ENCODE peak calls at places on chromosomes 13 and 19, in four cellular contexts. R is HepG2, B is H1, X is K562. U is an unnamed sample.

GRCh38 chr19:56111601-56112312 is 9.3 kb downstream of the ZNF787 start:
- DNase-seq in R (peak; percentile 45), B (no peak), X (no peak), U (no peak)

GRCh38 chr19:46351241-46352041 is 4.6 kb downstream of the PPP5C start:
- DNase-seq in R (no peak), B (no peak), X (no peak), U (no peak)

GRCh38 chr13:90412980-90413379 is 934.5 kb upstream of the MIR17HG start:
- DNase-seq in R (no peak), B (no peak), X (no peak), U (no peak)

GRCh38 chr19:6020166-6020967 is 42.4 kb upstream of the RANBP3 start:
- DNase-seq in R (peak; percentile 30), B (no peak), X (no peak), U (no peak)

GRCh38 chr19:12769689-12770088 is 5.7 kb downstream of the HOOK2 start:
- DNase-seq in R (no peak), B (peak; percentile 73), X (peak; percentile 63), U (no peak)

GRCh38 chr13:96229356-96229755 is 139.4 kb downstream of the HS6ST3 start:
- DNase-seq in R (peak; percentile 21), B (peak; percentile 17), X (peak; percentile 21), U (no peak)

GRCh38 chr19:34712606-34713261 is 21.3 kb upstream of the ZNF181 start:
- DNase-seq in R (peak; percentile 82), B (peak; percentile 23), X (peak; percentile 65), U (peak; percentile 23)

GRCh38 chr19:47020132-47020805 is 632 bp downstream of the NPAS1 start:
- DNase-seq in R (no peak), B (no peak), X (peak; percentile 46), U (no peak)

GRCh38 chr19:3184847-3185481 is 766 bp upstream of the NCLN start:
- DNase-seq in R (no peak), B (no peak), X (peak; percentile 57), U (no peak)

GRCh38 chr19:11225815-11226214 is 13.6 kb upstream of the ANGPTL8 start:
- DNase-seq in R (no peak), B (no peak), X (no peak), U (no peak)

GRCh38 chr19:48152552-48152951 is 17.6 kb downstream of the LIG1 start:
- DNase-seq in R (peak; percentile 24), B (no peak), X (peak; percentile 47), U (no peak)

GRCh38 chr13:78319101-78319627 is 284.2 kb downstream of the POU4F1 start:
- DNase-seq in R (peak; percentile 2), B (no peak), X (no peak), U (no peak)

GRCh38 chr19:58562126-58563033 is 4.0 kb upstream of the UBE2M start:
- DNase-seq in R (no peak), B (no peak), X (no peak), U (no peak)

GRCh38 chr13:112034846-112035245 is 32.1 kb upstream of the SOX1 start:
- DNase-seq in R (no peak), B (no peak), X (no peak), U (no peak)

GRCh38 chr13:73717632-73718031 is 416.6 kb downstream of the KLF12 start:
- DNase-seq in R (no peak), B (no peak), X (no peak), U (no peak)

GRCh38 chr19:5700455-5701092 is 10.5 kb downstream of the RPL36 start:
- DNase-seq in R (no peak), B (no peak), X (no peak), U (no peak)

DNA sequence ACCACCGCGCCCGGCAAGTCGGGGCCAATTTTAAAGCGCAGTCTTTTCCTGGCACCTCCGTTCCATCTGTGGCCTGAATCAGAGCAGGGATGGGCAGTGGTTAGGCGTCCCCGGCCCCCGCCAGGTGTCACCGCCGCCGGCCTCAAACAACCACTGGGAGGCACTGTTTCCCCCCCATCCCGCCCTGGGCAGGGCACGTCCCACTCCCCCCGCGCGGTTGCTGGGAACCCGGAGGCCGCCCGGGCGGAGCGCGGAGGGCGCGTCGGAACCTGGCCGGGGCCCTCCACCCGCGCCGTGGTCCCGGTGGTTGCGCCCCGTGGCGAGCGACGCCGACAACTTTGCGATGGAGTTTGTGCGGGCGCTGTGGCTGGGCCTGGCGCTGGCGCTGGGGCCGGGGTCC is at the start of gene GRIN3B:
- DNase-seq in R (peak; percentile 43), B (no peak), X (peak; percentile 87), U (no peak)
- TF ChIP-seq ATF2 in R (no peak), B (no peak), X (no peak), U (no peak)

DNA sequence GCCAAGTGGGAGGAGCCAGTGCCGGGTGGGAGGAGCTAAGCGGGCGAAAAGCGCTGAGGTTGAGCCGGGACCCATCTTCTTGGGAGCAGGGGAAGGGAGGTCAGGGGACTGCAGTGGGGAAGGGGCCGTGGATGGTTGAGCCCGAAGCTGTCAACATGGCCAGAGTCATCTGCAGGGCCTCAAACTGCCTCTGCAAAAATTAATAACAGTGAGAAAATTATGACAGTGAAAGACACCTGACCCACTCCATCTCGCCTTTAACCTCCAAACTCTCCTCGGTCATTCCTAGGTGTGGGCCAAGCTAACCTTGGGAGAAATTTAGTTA is 30.1 kb downstream of the ZNF557 start:
- DNase-seq in R (no peak), B (peak; percentile 71), X (no peak), U (no peak)
- TF ChIP-seq SRF in R (no peak), B (no peak), X (no peak), U (no peak)

GRCh38 chr13:94030415-94031119 is 448.9 kb downstream of the DCT start:
- DNase-seq in R (no peak), B (no peak), X (no peak), U (no peak)

GRCh38 chr13:94031609-94032008 is 447.9 kb downstream of the DCT start:
- DNase-seq in R (no peak), B (no peak), X (no peak), U (no peak)

GRCh38 chr13:94033830-94034642 is 445.4 kb downstream of the DCT start:
- DNase-seq in R (no peak), B (no peak), X (no peak), U (no peak)

GRCh38 chr13:94028234-94029145 is 451.0 kb downstream of the DCT start:
- DNase-seq in R (peak; percentile 9), B (no peak), X (no peak), U (no peak)

GRCh38 chr13:94033098-94033497 is 446.4 kb downstream of the DCT start:
- DNase-seq in R (no peak), B (no peak), X (no peak), U (no peak)
- TF ChIP-seq ATF2 in R (no peak), B (no peak), X (no peak), U (no peak)

DNA sequence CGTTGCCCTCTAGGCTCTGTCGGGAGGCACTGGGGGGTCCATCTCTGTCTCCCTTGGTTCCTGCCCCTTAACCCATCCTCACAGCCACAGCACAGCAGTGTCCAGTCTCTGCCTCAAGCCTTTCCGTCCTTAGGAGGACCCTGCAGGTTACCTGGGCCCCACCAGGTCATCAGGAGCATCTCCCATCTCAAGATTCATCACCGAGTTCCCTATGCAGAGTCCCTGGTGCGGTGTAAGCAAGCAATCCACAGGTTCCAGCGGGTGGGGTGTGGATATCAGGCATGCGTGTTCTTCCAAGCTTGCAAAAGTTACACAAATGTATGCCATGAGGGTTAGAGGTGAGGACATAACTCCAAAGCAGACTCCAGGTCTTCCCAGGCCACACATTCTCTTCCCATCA is 20.9 kb upstream of the GAS6 start:
- DNase-seq in R (no peak), B (no peak), X (no peak), U (no peak)
- TF ChIP-seq SRF in R (no peak), B (no peak), X (no peak), U (no peak)

U was measured in GM12878.